ENCODE peak calls at places on chromosomes 16 and 17, in six cellular contexts. One of them, this sample, is unnamed.

GRCh38 chr17:76537578-76538280 is at the start of gene CYGB:
- ATAC-seq in heart left ventricle: no peak
- ATAC-seq in gastrocnemius medialis: no peak
- ATAC-seq in HepG2: no peak
- ATAC-seq in IMR-90: peak; percentile 15
- ATAC-seq in HCT116: no peak
- ATAC-seq in this sample: peak; percentile 43

GRCh38 chr17:81805707-81806460 is 1.9 kb downstream of the GCGR start:
- ATAC-seq in heart left ventricle: no peak
- ATAC-seq in gastrocnemius medialis: no peak
- ATAC-seq in HepG2: peak; percentile 2
- ATAC-seq in IMR-90: no peak
- ATAC-seq in HCT116: no peak
- ATAC-seq in this sample: no peak

GRCh38 chr16:20910781-20911321 is 10.3 kb downstream of the LYRM1 start:
- ATAC-seq in heart left ventricle: peak; percentile 81
- ATAC-seq in gastrocnemius medialis: peak; percentile 73
- ATAC-seq in HepG2: no peak
- ATAC-seq in IMR-90: peak; percentile 13
- ATAC-seq in HCT116: no peak
- ATAC-seq in this sample: peak; percentile 75

GRCh38 chr17:75854881-75855309 is 240 bp downstream of the WBP2 start:
- ATAC-seq in heart left ventricle: peak; percentile 3
- ATAC-seq in gastrocnemius medialis: peak; percentile 4
- ATAC-seq in HepG2: peak; percentile 6
- ATAC-seq in IMR-90: no peak
- ATAC-seq in HCT116: peak; percentile 14
- ATAC-seq in this sample: no peak

GRCh38 chr17:57242148-57242547 is 14.2 kb upstream of the MSI2 start:
- ATAC-seq in heart left ventricle: peak; percentile 96
- ATAC-seq in gastrocnemius medialis: peak; percentile 97
- ATAC-seq in HepG2: no peak
- ATAC-seq in IMR-90: no peak
- ATAC-seq in HCT116: no peak
- ATAC-seq in this sample: no peak

GRCh38 chr17:37847811-37848331 is 76.3 kb upstream of the TBC1D3K start:
- ATAC-seq in heart left ventricle: no peak
- ATAC-seq in gastrocnemius medialis: no peak
- ATAC-seq in HepG2: no peak
- ATAC-seq in IMR-90: no peak
- ATAC-seq in HCT116: no peak
- ATAC-seq in this sample: no peak

GRCh38 chr17:63973930-63974593 is 1.3 kb upstream of the SCN4A start:
- ATAC-seq in heart left ventricle: peak; percentile 4
- ATAC-seq in gastrocnemius medialis: peak; percentile 79
- ATAC-seq in HepG2: peak; percentile 30
- ATAC-seq in IMR-90: peak; percentile 71
- ATAC-seq in HCT116: peak; percentile 76
- ATAC-seq in this sample: no peak

GRCh38 chr17:38620551-38621277 is 15.0 kb upstream of the SRCIN1 start:
- ATAC-seq in heart left ventricle: no peak
- ATAC-seq in gastrocnemius medialis: no peak
- ATAC-seq in HepG2: peak; percentile 96
- ATAC-seq in IMR-90: no peak
- ATAC-seq in HCT116: no peak
- ATAC-seq in this sample: no peak

GRCh38 chr16:77434365-77435239 is at the start of gene ADAMTS18:
- ATAC-seq in heart left ventricle: no peak
- ATAC-seq in gastrocnemius medialis: no peak
- ATAC-seq in HepG2: peak; percentile 47
- ATAC-seq in IMR-90: no peak
- ATAC-seq in HCT116: no peak
- ATAC-seq in this sample: no peak

GRCh38 chr17:82892869-82893565 is 53.2 kb upstream of the ZNF750 start:
- ATAC-seq in heart left ventricle: peak; percentile 40
- ATAC-seq in gastrocnemius medialis: no peak
- ATAC-seq in HepG2: no peak
- ATAC-seq in IMR-90: peak; percentile 44
- ATAC-seq in HCT116: no peak
- ATAC-seq in this sample: no peak

GRCh38 chr16:49116873-49117272 is 164.8 kb downstream of the CBLN1 start:
- ATAC-seq in heart left ventricle: no peak
- ATAC-seq in gastrocnemius medialis: no peak
- ATAC-seq in HepG2: no peak
- ATAC-seq in IMR-90: no peak
- ATAC-seq in HCT116: peak; percentile 54
- ATAC-seq in this sample: no peak

GRCh38 chr16:2981177-2981898 is 1.1 kb upstream of the PKMYT1 start:
- ATAC-seq in heart left ventricle: no peak
- ATAC-seq in gastrocnemius medialis: no peak
- ATAC-seq in HepG2: peak; percentile 61
- ATAC-seq in IMR-90: no peak
- ATAC-seq in HCT116: no peak
- ATAC-seq in this sample: no peak

GRCh38 chr16:11114366-11115164 is 141.4 kb downstream of the SOCS1 start:
- ATAC-seq in heart left ventricle: no peak
- ATAC-seq in gastrocnemius medialis: no peak
- ATAC-seq in HepG2: no peak
- ATAC-seq in IMR-90: no peak
- ATAC-seq in HCT116: no peak
- ATAC-seq in this sample: no peak

DNA sequence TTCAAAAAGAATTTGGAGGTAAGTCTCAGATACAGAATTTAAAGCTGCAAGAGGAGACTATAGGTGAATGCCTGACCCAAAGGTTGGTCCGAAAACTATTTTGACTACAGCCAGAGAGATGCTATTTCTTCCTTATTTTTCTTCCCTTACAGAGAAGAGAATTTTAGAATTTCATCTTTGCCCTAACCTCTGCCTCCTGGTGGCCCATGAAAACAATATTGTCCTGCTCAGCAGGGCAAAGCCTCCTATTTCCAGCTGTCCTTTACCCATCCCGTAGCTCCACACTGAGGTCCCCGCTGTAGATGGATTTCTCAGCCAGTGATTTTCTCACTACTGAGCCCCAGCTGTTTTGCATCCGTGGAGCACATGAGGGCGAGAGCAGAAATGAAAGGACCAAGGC is 24.6 kb downstream of the HOXB1 start:
- ATAC-seq in heart left ventricle: no peak
- ATAC-seq in gastrocnemius medialis: no peak
- ATAC-seq in HepG2: no peak
- ATAC-seq in IMR-90: no peak
- ATAC-seq in HCT116: peak; percentile 75
- ATAC-seq in this sample: no peak
- TF ChIP-seq POLR2A in heart left ventricle: no peak
- TF ChIP-seq POLR2A in gastrocnemius medialis: no peak
- TF ChIP-seq POLR2A in HepG2: no peak
- TF ChIP-seq POLR2A in IMR-90: no peak
- TF ChIP-seq POLR2A in HCT116: no peak
- TF ChIP-seq POLR2A in this sample: no peak

GRCh38 chr17:20191066-20191465 is 181.9 kb downstream of the SPECC1 start:
- ATAC-seq in heart left ventricle: no peak
- ATAC-seq in gastrocnemius medialis: no peak
- ATAC-seq in HepG2: no peak
- ATAC-seq in IMR-90: peak; percentile 73
- ATAC-seq in HCT116: no peak
- ATAC-seq in this sample: no peak
- H3K4me1 ChIP-seq in heart left ventricle: peaks cover 31% of the 10 kb centered on the region
- H3K4me1 ChIP-seq in gastrocnemius medialis: no peaks in the 10 kb centered on the region
- H3K4me1 ChIP-seq in HepG2: no peaks in the 10 kb centered on the region
- H3K4me1 ChIP-seq in IMR-90: peaks cover 27% of the 10 kb centered on the region
- H3K4me1 ChIP-seq in HCT116: no peaks in the 10 kb centered on the region
- H3K4me1 ChIP-seq in this sample: peaks cover 8% of the 10 kb centered on the region

DNA sequence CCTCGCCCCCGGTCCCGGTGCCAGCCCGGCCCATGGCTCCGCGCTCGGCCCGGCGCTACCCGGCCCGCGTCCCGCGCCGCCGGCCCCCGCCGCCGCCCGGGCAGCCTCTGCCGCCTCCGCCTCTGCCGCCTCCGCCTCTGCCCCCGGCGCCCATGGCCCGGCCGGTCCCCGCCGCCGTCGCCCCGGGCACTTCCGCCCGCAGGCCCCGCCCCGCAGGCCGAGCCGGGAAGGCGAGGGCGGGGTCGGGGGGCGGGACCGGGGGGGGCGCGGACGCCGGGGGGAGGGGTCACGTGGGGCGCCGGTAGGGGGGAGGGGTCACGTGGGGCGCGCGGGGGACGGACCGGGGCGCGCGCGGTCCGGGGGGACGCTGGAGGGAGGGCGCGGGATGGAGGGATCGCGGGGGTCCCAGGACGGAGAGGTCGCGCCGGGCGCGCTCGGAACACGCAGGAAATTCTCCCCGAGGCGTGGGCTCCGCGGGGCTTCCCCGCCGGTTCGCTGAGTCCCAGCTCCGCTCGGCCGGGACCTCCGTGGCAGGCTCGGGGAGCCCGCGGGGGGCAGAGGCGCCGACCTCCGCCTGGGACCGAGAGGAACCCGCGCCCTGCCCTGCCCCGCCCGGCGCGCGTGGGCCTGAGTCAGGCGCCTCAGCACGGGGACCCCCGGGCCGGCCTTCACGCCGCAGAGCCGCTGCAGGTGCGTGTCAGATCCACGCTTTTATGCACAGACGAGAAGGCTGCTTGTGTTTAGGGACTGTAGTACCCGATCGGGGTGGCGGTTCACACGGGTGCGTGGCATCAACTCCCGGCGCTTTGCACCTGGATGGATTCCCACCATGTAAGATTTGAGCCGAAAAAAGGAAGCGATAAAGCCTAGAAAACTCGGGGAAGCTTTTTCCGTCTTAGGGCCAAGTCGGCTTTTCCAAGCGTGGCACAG is at the start of gene PGAP6:
- ATAC-seq in heart left ventricle: peak; percentile 67
- ATAC-seq in gastrocnemius medialis: peak; percentile 83
- ATAC-seq in HepG2: no peak
- ATAC-seq in IMR-90: peak; percentile 80
- ATAC-seq in HCT116: peak; percentile 57
- ATAC-seq in this sample: peak; percentile 89
- TF ChIP-seq POLR2A in heart left ventricle: no peak
- TF ChIP-seq POLR2A in gastrocnemius medialis: peak; percentile 75
- TF ChIP-seq POLR2A in HepG2: peak; percentile 74
- TF ChIP-seq POLR2A in IMR-90: peak; percentile 3
- TF ChIP-seq POLR2A in HCT116: peak; percentile 31
- TF ChIP-seq POLR2A in this sample: no peak

GRCh38 chr16:88680554-88681083 is 5.7 kb downstream of the SNAI3 start:
- ATAC-seq in heart left ventricle: no peak
- ATAC-seq in gastrocnemius medialis: no peak
- ATAC-seq in HepG2: no peak
- ATAC-seq in IMR-90: no peak
- ATAC-seq in HCT116: no peak
- ATAC-seq in this sample: no peak

GRCh38 chr16:88676502-88677242 is 9.6 kb downstream of the SNAI3 start:
- ATAC-seq in heart left ventricle: no peak
- ATAC-seq in gastrocnemius medialis: no peak
- ATAC-seq in HepG2: no peak
- ATAC-seq in IMR-90: no peak
- ATAC-seq in HCT116: no peak
- ATAC-seq in this sample: no peak

GRCh38 chr16:88681084-88681680 is 5.1 kb downstream of the SNAI3 start:
- ATAC-seq in heart left ventricle: no peak
- ATAC-seq in gastrocnemius medialis: no peak
- ATAC-seq in HepG2: peak; percentile 67
- ATAC-seq in IMR-90: no peak
- ATAC-seq in HCT116: peak; percentile 74
- ATAC-seq in this sample: no peak

GRCh38 chr16:88678224-88678979 is 7.9 kb downstream of the SNAI3 start:
- ATAC-seq in heart left ventricle: no peak
- ATAC-seq in gastrocnemius medialis: no peak
- ATAC-seq in HepG2: no peak
- ATAC-seq in IMR-90: no peak
- ATAC-seq in HCT116: no peak
- ATAC-seq in this sample: no peak

GRCh38 chr16:88677721-88678120 is 8.6 kb downstream of the SNAI3 start:
- ATAC-seq in heart left ventricle: no peak
- ATAC-seq in gastrocnemius medialis: no peak
- ATAC-seq in HepG2: no peak
- ATAC-seq in IMR-90: no peak
- ATAC-seq in HCT116: no peak
- ATAC-seq in this sample: no peak
- H3K4me1 ChIP-seq in heart left ventricle: peaks cover 16% of the 10 kb centered on the region
- H3K4me1 ChIP-seq in gastrocnemius medialis: peaks cover 41% of the 10 kb centered on the region
- H3K4me1 ChIP-seq in HepG2: peaks cover 36% of the 10 kb centered on the region
- H3K4me1 ChIP-seq in IMR-90: no peaks in the 10 kb centered on the region
- H3K4me1 ChIP-seq in HCT116: peaks cover 14% of the 10 kb centered on the region
- H3K4me1 ChIP-seq in this sample: no peaks in the 10 kb centered on the region

GRCh38 chr16:47460755-47461597 is at the start of the genes ITFG1 and PHKB:
- ATAC-seq in heart left ventricle: peak; percentile 95
- ATAC-seq in gastrocnemius medialis: peak; percentile 87
- ATAC-seq in HepG2: peak; percentile 89
- ATAC-seq in IMR-90: peak; percentile 95
- ATAC-seq in HCT116: peak; percentile 90
- ATAC-seq in this sample: peak; percentile 95
- TF ChIP-seq POLR2A in heart left ventricle: no peak
- TF ChIP-seq POLR2A in gastrocnemius medialis: peak; percentile 86
- TF ChIP-seq POLR2A in HepG2: peak; percentile 86
- TF ChIP-seq POLR2A in IMR-90: peak; percentile 83
- TF ChIP-seq POLR2A in HCT116: peak; percentile 74
- TF ChIP-seq POLR2A in this sample: peak; percentile 48

GRCh38 chr17:27461192-27461859 is 5.1 kb downstream of the KSR1 start:
- ATAC-seq in heart left ventricle: peak; percentile 77
- ATAC-seq in gastrocnemius medialis: no peak
- ATAC-seq in HepG2: no peak
- ATAC-seq in IMR-90: no peak
- ATAC-seq in HCT116: no peak
- ATAC-seq in this sample: no peak

GRCh38 chr17:27458524-27458908 is 2.3 kb downstream of the KSR1 start:
- ATAC-seq in heart left ventricle: no peak
- ATAC-seq in gastrocnemius medialis: no peak
- ATAC-seq in HepG2: no peak
- ATAC-seq in IMR-90: no peak
- ATAC-seq in HCT116: no peak
- ATAC-seq in this sample: no peak

GRCh38 chr17:27457731-27458523 is 1.7 kb downstream of the KSR1 start:
- ATAC-seq in heart left ventricle: no peak
- ATAC-seq in gastrocnemius medialis: no peak
- ATAC-seq in HepG2: peak; percentile 79
- ATAC-seq in IMR-90: no peak
- ATAC-seq in HCT116: no peak
- ATAC-seq in this sample: no peak

GRCh38 chr17:27460196-27460725 is 4.0 kb downstream of the KSR1 start:
- ATAC-seq in heart left ventricle: no peak
- ATAC-seq in gastrocnemius medialis: no peak
- ATAC-seq in HepG2: peak; percentile 31
- ATAC-seq in IMR-90: no peak
- ATAC-seq in HCT116: no peak
- ATAC-seq in this sample: no peak

GRCh38 chr17:27459433-27459832 is 3.2 kb downstream of the KSR1 start:
- ATAC-seq in heart left ventricle: no peak
- ATAC-seq in gastrocnemius medialis: no peak
- ATAC-seq in HepG2: peak; percentile 1
- ATAC-seq in IMR-90: no peak
- ATAC-seq in HCT116: no peak
- ATAC-seq in this sample: no peak
- H3K4me1 ChIP-seq in heart left ventricle: peaks cover 43% of the 10 kb centered on the region
- H3K4me1 ChIP-seq in gastrocnemius medialis: peaks cover 4% of the 10 kb centered on the region
- H3K4me1 ChIP-seq in HepG2: peaks cover 70% of the 10 kb centered on the region
- H3K4me1 ChIP-seq in IMR-90: peaks cover 27% of the 10 kb centered on the region
- H3K4me1 ChIP-seq in HCT116: peaks cover 26% of the 10 kb centered on the region
- H3K4me1 ChIP-seq in this sample: peaks cover 15% of the 10 kb centered on the region

GRCh38 chr17:78127240-78127887 is 1.2 kb downstream of the TMC6 start:
- ATAC-seq in heart left ventricle: peak; percentile 70
- ATAC-seq in gastrocnemius medialis: peak; percentile 32
- ATAC-seq in HepG2: peak; percentile 62
- ATAC-seq in IMR-90: no peak
- ATAC-seq in HCT116: peak; percentile 10
- ATAC-seq in this sample: peak; percentile 45
- TF ChIP-seq POLR2A in heart left ventricle: no peak
- TF ChIP-seq POLR2A in gastrocnemius medialis: no peak
- TF ChIP-seq POLR2A in HepG2: peak; percentile 90
- TF ChIP-seq POLR2A in IMR-90: no peak
- TF ChIP-seq POLR2A in HCT116: no peak
- TF ChIP-seq POLR2A in this sample: peak; percentile 33

GRCh38 chr16:16075463-16076399 is 126.3 kb downstream of the ABCC1 start:
- ATAC-seq in heart left ventricle: peak; percentile 31
- ATAC-seq in gastrocnemius medialis: peak; percentile 87
- ATAC-seq in HepG2: no peak
- ATAC-seq in IMR-90: no peak
- ATAC-seq in HCT116: no peak
- ATAC-seq in this sample: peak; percentile 37
- H3K4me1 ChIP-seq in heart left ventricle: peaks cover 28% of the 10 kb centered on the region
- H3K4me1 ChIP-seq in gastrocnemius medialis: peaks cover 52% of the 10 kb centered on the region
- H3K4me1 ChIP-seq in HepG2: peaks cover 22% of the 10 kb centered on the region
- H3K4me1 ChIP-seq in IMR-90: peaks cover 32% of the 10 kb centered on the region
- H3K4me1 ChIP-seq in HCT116: peaks cover 19% of the 10 kb centered on the region
- H3K4me1 ChIP-seq in this sample: no peaks in the 10 kb centered on the region